ENCODE peak calls at places on chromosome 19, in five cellular contexts. W, N, C, V and S are unnamed samples.

GRCh38 chr19:55578031-55578760 is 2.5 kb downstream of the ZNF579 start:
- DNase-seq in W (no peak), N (no peak), C (no peak), V (no peak), S (no peak)

GRCh38 chr19:56076413-56076998 is 44.6 kb downstream of the ZNF787 start:
- DNase-seq in W (peak; percentile 60), N (peak; percentile 78), C (peak; percentile 72), V (no peak), S (peak; percentile 29)

GRCh38 chr19:21158523-21159135 is 16.8 kb downstream of the ZNF431 start:
- DNase-seq in W (no peak), N (no peak), C (peak; percentile 55), V (no peak), S (peak; percentile 80)

GRCh38 chr19:17103177-17103576 is 27.6 kb downstream of the MYO9B start:
- DNase-seq in W (peak; percentile 56), N (peak; percentile 90), C (peak; percentile 52), V (peak; percentile 75), S (no peak)

GRCh38 chr19:50495020-50495531 is 15.9 kb downstream of the JOSD2 start:
- DNase-seq in W (no peak), N (no peak), C (no peak), V (no peak), S (no peak)

GRCh38 chr19:55253842-55254624 is 4.8 kb downstream of the PPP6R1 start:
- DNase-seq in W (no peak), N (no peak), C (no peak), V (no peak), S (no peak)

GRCh38 chr19:29724741-29725140 is 9.7 kb upstream of the C19orf12 start:
- DNase-seq in W (no peak), N (no peak), C (no peak), V (no peak), S (no peak)

GRCh38 chr19:46904114-46905060 is 43.6 kb downstream of the ARHGAP35 start:
- DNase-seq in W (no peak), N (no peak), C (peak; percentile 82), V (no peak), S (peak; percentile 50)

GRCh38 chr19:5772416-5772815 is 12.1 kb downstream of the PRR22 start:
- DNase-seq in W (no peak), N (no peak), C (no peak), V (no peak), S (no peak)

GRCh38 chr19:35068941-35069634 is 27.6 kb downstream of the HPN start:
- DNase-seq in W (no peak), N (no peak), C (no peak), V (no peak), S (no peak)
- H3K4me2 ChIP-seq in W (no peak overlapping the region), N (peak overlapping the region; percentile 65), C (no peak overlapping the region), V (peak overlapping the region; percentile 39), S (no peak overlapping the region)

DNA sequence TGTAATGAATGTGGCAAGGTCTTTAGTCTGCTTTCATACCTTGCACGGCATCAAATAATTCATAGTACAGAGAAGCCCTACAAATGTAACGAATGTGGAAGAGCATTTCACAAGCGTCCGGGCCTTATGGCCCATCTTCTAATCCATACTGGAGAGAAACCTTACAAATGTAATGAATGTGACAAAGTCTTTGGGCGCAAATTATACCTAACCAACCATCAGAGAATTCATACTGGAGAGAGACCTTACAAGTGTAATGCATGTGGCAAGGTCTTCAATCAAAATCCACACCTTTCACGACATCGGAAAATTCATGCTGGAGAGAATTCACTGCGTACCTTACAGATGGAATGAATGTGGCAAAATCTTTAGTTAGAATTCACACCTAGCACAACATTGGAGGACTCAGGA is 3.3 kb upstream of the ZNF880 start:
- DNase-seq in W (no peak), N (no peak), C (no peak), V (no peak), S (no peak)
- H3K4me2 ChIP-seq in W (no peak overlapping the region), N (no peak overlapping the region), C (no peak overlapping the region), V (no peak overlapping the region), S (no peak overlapping the region)

DNA sequence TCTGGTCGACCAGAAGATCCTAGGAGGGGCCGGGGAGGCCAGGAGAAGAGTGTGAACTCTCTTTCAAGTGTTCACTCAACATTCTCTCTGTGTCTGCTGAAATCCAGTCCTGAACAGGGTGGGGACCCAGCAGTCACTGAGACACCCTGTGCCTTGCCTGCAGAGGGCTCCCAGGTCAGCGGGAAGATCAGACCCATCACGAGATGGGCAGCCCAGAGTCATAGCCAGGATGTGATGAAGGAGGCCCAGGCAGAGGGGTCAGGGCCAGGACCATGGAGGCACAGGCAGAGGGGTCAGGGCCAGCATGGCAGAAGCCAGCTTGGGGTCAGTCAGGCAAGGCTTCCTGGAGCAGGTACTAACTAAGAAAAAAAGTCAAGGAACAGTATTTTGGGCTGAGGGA is 9.4 kb downstream of the NUMBL start:
- DNase-seq in W (no peak), N (no peak), C (no peak), V (no peak), S (no peak)
- H3K4me2 ChIP-seq in W (no peak overlapping the region), N (no peak overlapping the region), C (no peak overlapping the region), V (no peak overlapping the region), S (no peak overlapping the region)

GRCh38 chr19:37979547-37980082 is 72.6 kb downstream of the SIPA1L3 start:
- DNase-seq in W (no peak), N (no peak), C (no peak), V (no peak), S (no peak)

GRCh38 chr19:37981785-37982475 is 74.9 kb downstream of the SIPA1L3 start:
- DNase-seq in W (no peak), N (no peak), C (no peak), V (no peak), S (peak; percentile 96)

GRCh38 chr19:37977992-37978391 is 71.0 kb downstream of the SIPA1L3 start:
- DNase-seq in W (no peak), N (no peak), C (peak; percentile 57), V (no peak), S (peak; percentile 98)

GRCh38 chr19:37982655-37983054 is 75.6 kb downstream of the SIPA1L3 start:
- DNase-seq in W (no peak), N (no peak), C (no peak), V (no peak), S (no peak)

DNA sequence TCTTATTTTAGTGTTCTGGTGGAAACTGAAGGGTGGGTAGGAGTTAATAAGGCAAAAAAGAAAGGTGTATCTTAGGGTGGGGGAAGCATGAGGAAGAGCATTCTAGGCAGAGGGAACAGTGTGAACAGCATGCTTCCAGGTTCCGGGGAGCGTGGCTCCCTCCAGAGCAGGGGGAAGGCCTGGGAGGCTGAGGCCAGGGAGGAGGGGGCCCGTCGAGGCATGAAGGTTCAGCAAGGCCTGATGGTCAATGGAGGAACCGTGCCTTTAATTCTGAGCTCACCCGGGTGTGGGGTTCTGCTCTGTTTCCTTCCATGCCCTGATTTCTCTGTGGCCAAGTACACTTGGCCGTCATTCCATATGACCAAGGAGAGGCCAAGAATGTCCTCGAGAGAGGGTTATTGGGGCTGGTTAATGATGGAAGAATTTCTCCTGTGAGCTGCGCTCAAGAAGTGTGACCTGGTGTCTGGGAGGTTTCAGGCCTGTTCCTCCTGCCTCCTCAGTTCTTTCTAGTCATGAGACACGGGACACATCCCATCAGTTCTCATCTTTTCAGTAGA is 73.5 kb downstream of the SIPA1L3 start:
- DNase-seq in W (no peak), N (no peak), C (no peak), V (no peak), S (peak; percentile 52)
- H3K4me2 ChIP-seq in W (no peak overlapping the region), N (no peak overlapping the region), C (no peak overlapping the region), V (no peak overlapping the region), S (no peak overlapping the region)

GRCh38 chr19:53541971-53542370 is 4.0 kb downstream of the ZNF331 start:
- DNase-seq in W (no peak), N (no peak), C (no peak), V (no peak), S (no peak)
- H3K4me2 ChIP-seq in W (no peak overlapping the region), N (no peak overlapping the region), C (no peak overlapping the region), V (no peak overlapping the region), S (no peak overlapping the region)

GRCh38 chr19:34675919-34676318 is 1.0 kb downstream of the SCGB2B2 start:
- DNase-seq in W (no peak), N (no peak), C (no peak), V (no peak), S (no peak)
- H3K4me2 ChIP-seq in W (peak overlapping the region; percentile 18), N (no peak overlapping the region), C (no peak overlapping the region), V (no peak overlapping the region), S (no peak overlapping the region)

DNA sequence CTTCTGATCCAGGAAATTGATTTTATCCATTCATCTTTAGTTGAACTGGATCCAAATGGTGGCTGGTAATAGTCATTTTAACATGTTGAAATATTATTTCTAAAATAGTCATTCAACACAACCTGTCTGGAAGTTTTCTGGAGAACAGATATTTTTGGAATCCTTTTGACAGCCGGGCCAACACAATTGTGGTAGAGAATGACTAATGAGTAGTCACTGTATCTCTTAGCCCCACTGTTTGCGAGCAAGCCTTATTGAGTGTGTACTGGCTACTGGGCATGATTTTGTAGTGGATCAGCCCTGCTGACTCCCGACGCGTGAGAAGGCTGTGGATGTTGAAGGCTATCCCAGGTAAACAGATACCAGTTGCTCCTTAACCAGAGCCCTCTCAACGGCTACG is 383.4 kb downstream of the ZNF536 start:
- DNase-seq in W (no peak), N (no peak), C (no peak), V (no peak), S (no peak)
- H3K4me2 ChIP-seq in W (no peak overlapping the region), N (no peak overlapping the region), C (no peak overlapping the region), V (no peak overlapping the region), S (no peak overlapping the region)

GRCh38 chr19:38506375-38506722 is 72.9 kb downstream of the RYR1 start:
- DNase-seq in W (no peak), N (no peak), C (no peak), V (no peak), S (no peak)
- H3K4me2 ChIP-seq in W (peak overlapping the region; percentile 70), N (no peak overlapping the region), C (no peak overlapping the region), V (peak overlapping the region; percentile 28), S (no peak overlapping the region)

GRCh38 chr19:10641248-10641647 is 12.9 kb upstream of the ILF3 start:
- DNase-seq in W (no peak), N (no peak), C (no peak), V (no peak), S (no peak)
- H3K4me2 ChIP-seq in W (no peak overlapping the region), N (no peak overlapping the region), C (no peak overlapping the region), V (no peak overlapping the region), S (no peak overlapping the region)